ENCODE peak calls at places on chromosomes 6 and 20, in six cellular contexts. G, B, Z, X, E and T are unnamed samples.

GRCh38 chr6:4023240-4023639 is 55.7 kb downstream of the FAM217A start:
- DNase-seq in Z (no peak), E (no peak), X (no peak), G (no peak), B (no peak), T (no peak)

GRCh38 chr6:30006170-30007131 is 54.6 kb upstream of the POLR1H start:
- DNase-seq in X (no peak), Z (peak), B (no peak), G (peak), E (no peak), T (peak)

GRCh38 chr6:170229851-170230519 is 60.9 kb downstream of the DLL1 start:
- DNase-seq in X (no peak), B (no peak), G (no peak), E (no peak), Z (no peak), T (no peak)

GRCh38 chr6:37027036-37027720 is 21.7 kb downstream of the FGD2 start:
- DNase-seq in B (no peak), X (no peak), Z (peak), E (peak), G (no peak), T (no peak)

GRCh38 chr20:18091624-18092023 is 33.9 kb upstream of the OVOL2 start:
- DNase-seq in B (no peak), E (no peak), X (no peak), Z (no peak), G (no peak), T (peak)

GRCh38 chr6:2387445-2387844 is 142.0 kb upstream of the GMDS start:
- DNase-seq in E (no peak), B (no peak), Z (no peak), G (no peak), X (no peak), T (no peak)

GRCh38 chr6:111663692-111664564 is 58.2 kb upstream of the TRAF3IP2 start:
- DNase-seq in Z (peak), B (peak), X (no peak), G (no peak), E (no peak), T (no peak)

GRCh38 chr20:57746832-57747404 is 37.1 kb upstream of the PMEPA1 start:
- DNase-seq in E (no peak), X (no peak), G (no peak), B (no peak), Z (no peak), T (no peak)

GRCh38 chr6:25306379-25306778 is 27.2 kb downstream of the CARMIL1 start:
- DNase-seq in X (no peak), E (no peak), G (no peak), B (no peak), Z (no peak), T (no peak)

GRCh38 chr6:1395941-1396908 is 6.8 kb downstream of the FOXF2 start:
- DNase-seq in Z (no peak), G (no peak), E (no peak), B (no peak), X (no peak), T (no peak)

GRCh38 chr6:69422474-69422873 is 374.3 kb downstream of the LMBRD1 start:
- DNase-seq in B (peak), X (no peak), G (no peak), E (no peak), Z (no peak), T (no peak)

GRCh38 chr6:3987576-3987975 is 91.4 kb downstream of the FAM217A start:
- DNase-seq in E (no peak), G (no peak), B (no peak), X (no peak), Z (no peak), T (no peak)

GRCh38 chr20:46401478-46401860 is 4.9 kb downstream of the ELMO2 start:
- DNase-seq in X (no peak), Z (no peak), B (no peak), G (no peak), E (no peak), T (no peak)

GRCh38 chr20:20000223-20000968 is 16.8 kb upstream of the NAA20 start:
- DNase-seq in B (no peak), Z (no peak), G (no peak), X (no peak), E (no peak), T (no peak)

GRCh38 chr20:17023811-17024210 is 203.0 kb upstream of the PCSK2 start:
- DNase-seq in Z (peak), B (no peak), X (no peak), E (no peak), G (no peak), T (no peak)

GRCh38 chr6:68169922-68170321 is 465.2 kb upstream of the ADGRB3 start:
- DNase-seq in E (no peak), X (no peak), B (no peak), G (no peak), Z (no peak), T (no peak)

GRCh38 chr6:135657207-135657606 is 159.7 kb upstream of the AHI1 start:
- DNase-seq in E (no peak), B (no peak), X (no peak), Z (peak), G (no peak), T (no peak)

GRCh38 chr6:161973064-161973463 is 699.2 kb upstream of the AGPAT4 start:
- DNase-seq in Z (no peak), E (no peak), B (no peak), X (no peak), G (no peak), T (no peak)

GRCh38 chr20:62816879-62817873 is at the start of gene COL9A3:
- DNase-seq in B (no peak), E (no peak), G (no peak), Z (no peak), X (no peak), T (no peak)

GRCh38 chr6:117482240-117483003 is at the start of gene DCBLD1:
- DNase-seq in Z (peak), E (peak), G (peak), X (peak), B (peak), T (peak)

GRCh38 chr20:56629464-56630085 is 469 bp downstream of the TFAP2C start:
- DNase-seq in G (no peak), Z (no peak), X (no peak), E (no peak), B (no peak), T (no peak)

GRCh38 chr6:12369781-12370262 is 79.7 kb downstream of the EDN1 start:
- DNase-seq in E (no peak), G (no peak), B (no peak), X (no peak), Z (peak), T (no peak)

GRCh38 chr20:23011008-23011721 is 23.9 kb upstream of the SSTR4 start:
- DNase-seq in B (no peak), X (no peak), Z (no peak), E (no peak), G (no peak), T (no peak)

GRCh38 chr20:37471741-37472235 is 49.3 kb upstream of the NNAT start:
- DNase-seq in Z (no peak), G (no peak), X (no peak), B (no peak), E (no peak), T (no peak)

GRCh38 chr20:47805951-47806350 is 20.7 kb upstream of the SULF2 start:
- DNase-seq in Z (no peak), E (no peak), B (no peak), X (no peak), G (no peak), T (no peak)

GRCh38 chr20:59525500-59526241 is 78.7 kb upstream of the PHACTR3 start:
- DNase-seq in G (peak), B (peak), E (peak), Z (no peak), X (no peak), T (peak)

GRCh38 chr20:44309763-44310663 is 989 bp downstream of the FITM2 start:
- DNase-seq in Z (no peak), E (peak), G (peak), X (no peak), B (no peak), T (peak)

GRCh38 chr20:4304601-4305000 is 289.2 kb upstream of the RNF24 start:
- DNase-seq in X (no peak), B (no peak), E (no peak), G (no peak), Z (no peak), T (no peak)

GRCh38 chr6:148304976-148305375 is 37.7 kb upstream of the SASH1 start:
- DNase-seq in B (no peak), E (no peak), G (no peak), X (no peak), Z (no peak), T (no peak)

GRCh38 chr6:80605165-80605989 is 498.9 kb downstream of the BCKDHB start:
- DNase-seq in Z (no peak), G (no peak), X (no peak), E (peak), B (no peak), T (no peak)

DNA sequence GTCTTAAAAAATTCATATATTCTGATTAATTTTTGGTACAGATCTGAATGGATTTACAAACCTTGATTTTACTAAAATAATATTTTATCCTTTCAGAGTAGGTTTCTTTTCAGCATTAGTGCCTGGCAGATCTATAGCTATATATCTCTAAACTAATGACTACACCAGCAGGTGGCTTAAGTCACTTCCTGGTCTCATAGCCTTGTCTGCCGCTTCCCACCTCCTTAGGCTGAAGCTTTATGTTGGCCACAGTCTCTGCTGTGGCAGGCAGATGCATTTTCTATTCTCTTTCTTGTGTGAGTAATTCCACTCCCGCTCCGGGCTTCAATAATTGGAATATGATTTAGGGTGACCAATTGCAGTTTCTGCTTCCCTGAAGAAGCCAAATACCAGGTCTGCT is 226.8 kb upstream of the HS3ST5 start:
- DNase-seq in X (no peak), Z (no peak), E (no peak), B (no peak), G (no peak), T (no peak)
- H3K4me3 ChIP-seq in X (no peak), Z (no peak), E (no peak), B (no peak), G (no peak), T (no peak)

DNA sequence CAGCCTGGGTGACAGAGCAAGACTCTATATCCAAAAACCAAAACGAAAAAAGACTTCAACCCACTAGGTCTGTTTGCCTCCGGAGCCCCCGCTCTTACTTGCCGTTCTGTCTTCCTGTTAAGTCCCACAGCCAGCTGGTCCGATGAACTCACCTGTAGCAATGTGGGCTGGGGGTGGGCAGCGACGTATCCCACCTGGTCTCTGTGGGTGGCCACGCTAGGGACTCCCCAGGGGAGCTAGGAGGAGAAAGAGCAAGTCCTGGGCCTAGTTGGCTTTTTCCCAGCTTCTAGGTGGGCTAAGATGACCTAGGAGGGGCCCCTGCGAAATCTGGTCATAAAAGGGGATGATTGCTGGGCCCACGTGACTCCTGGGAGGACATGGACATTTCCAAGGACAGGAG is 166.0 kb upstream of the KCNG1 start:
- DNase-seq in X (no peak), B (no peak), G (no peak), Z (no peak), E (no peak), T (no peak)
- H3K4me3 ChIP-seq in X (no peak), B (no peak), G (no peak), Z (no peak), E (no peak), T (no peak)

GRCh38 chr20:63968928-63969760 is 586 bp downstream of the ZNF512B start:
- DNase-seq in G (peak), E (no peak), X (no peak), B (no peak), Z (no peak), T (no peak)
- H3K4me3 ChIP-seq in G (peak), E (peak), X (peak), B (peak), Z (peak), T (peak)

DNA sequence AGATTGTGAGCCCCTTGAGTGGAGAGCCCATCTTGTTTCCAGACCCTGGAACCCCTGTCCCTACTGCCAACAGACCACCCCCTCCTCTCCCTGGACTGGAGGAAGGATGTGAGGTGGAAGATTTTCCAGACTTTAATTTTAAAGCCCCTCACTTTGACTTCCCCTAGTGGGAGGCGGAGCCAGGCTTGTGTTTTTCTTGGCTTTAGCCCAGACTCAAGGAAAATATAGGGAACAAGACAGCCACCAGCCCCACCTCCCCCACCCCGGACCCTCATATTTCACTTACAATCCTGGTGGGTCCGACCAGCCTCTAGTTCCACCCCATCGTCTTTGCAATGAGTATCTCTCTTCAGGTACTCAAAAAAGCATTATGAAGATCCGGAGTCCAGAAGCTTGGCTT is 40.8 kb downstream of the NCR2 start:
- DNase-seq in Z (no peak), X (no peak), B (no peak), G (no peak), E (no peak), T (no peak)
- H3K4me3 ChIP-seq in Z (no peak), X (no peak), B (no peak), G (no peak), E (no peak), T (no peak)

DNA sequence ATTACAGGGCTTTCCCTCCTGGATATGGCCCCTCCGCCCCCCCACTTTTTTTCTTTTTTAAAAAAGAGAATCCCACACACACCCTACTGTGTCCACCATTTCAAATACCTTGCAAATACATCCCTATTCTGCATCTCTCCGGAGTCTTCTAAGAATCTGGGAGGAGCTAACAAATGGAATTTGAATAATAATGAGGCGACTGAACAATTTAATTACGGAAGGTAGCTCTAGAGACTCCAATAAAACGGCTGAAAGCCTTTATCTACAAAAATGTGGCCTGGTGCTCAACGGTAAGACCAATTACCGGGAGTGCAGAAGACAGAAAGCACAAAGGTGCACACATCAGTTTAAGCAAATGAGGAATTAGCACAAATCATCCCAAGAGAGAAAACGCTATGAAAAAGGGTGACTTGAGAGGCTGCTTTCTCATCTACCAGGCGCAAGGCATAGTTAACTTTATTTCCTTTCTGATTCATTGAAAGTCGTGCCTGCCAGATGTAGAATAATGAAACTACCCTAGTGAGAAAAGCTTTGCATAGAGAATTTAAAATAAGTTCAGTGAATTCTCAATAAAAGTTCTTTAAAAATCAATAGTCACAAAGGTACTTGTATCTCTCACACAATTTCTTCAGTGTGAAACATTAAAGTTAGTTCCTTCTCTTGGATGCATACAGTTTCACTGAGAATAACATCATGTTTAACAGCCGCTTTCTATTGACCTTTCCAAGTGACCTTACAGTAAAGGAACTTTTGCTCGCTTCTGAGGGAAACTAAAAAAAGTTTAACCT is 1.6 kb downstream of the RRAGD start:
- DNase-seq in X (no peak), B (no peak), Z (no peak), G (no peak), E (no peak), T (no peak)
- H3K4me3 ChIP-seq in X (peak), B (peak), Z (peak), G (no peak), E (peak), T (peak)

GRCh38 chr6:56244528-56245253 is 2.7 kb downstream of the COL21A1 start:
- DNase-seq in X (no peak), Z (no peak), E (peak), B (no peak), G (no peak), T (no peak)

GRCh38 chr6:56245903-56246351 is 1.5 kb downstream of the COL21A1 start:
- DNase-seq in E (no peak), Z (no peak), G (no peak), B (no peak), X (no peak), T (no peak)

GRCh38 chr6:56246544-56246940 is 838 bp downstream of the COL21A1 start:
- DNase-seq in X (no peak), G (no peak), Z (no peak), E (no peak), B (no peak), T (no peak)

GRCh38 chr6:56247654-56248122 is 308 bp upstream of the COL21A1 start:
- DNase-seq in X (no peak), B (no peak), G (no peak), E (no peak), Z (no peak), T (no peak)

GRCh38 chr6:56246941-56247653 is at the start of gene COL21A1:
- DNase-seq in Z (peak), G (peak), E (no peak), X (no peak), B (no peak), T (peak)
- H3K4me3 ChIP-seq in Z (peak), G (peak), E (peak), X (no peak), B (peak), T (peak)

GRCh38 chr6:98834060-98835031 is at the start of gene POU3F2:
- DNase-seq in B (peak), X (peak), E (peak), Z (peak), G (peak), T (peak)

GRCh38 chr6:98831057-98832031 is 3.0 kb upstream of the POU3F2 start:
- DNase-seq in E (no peak), X (no peak), B (no peak), G (no peak), Z (no peak), T (no peak)

GRCh38 chr6:98833101-98834059 is 994 bp upstream of the POU3F2 start:
- DNase-seq in Z (peak), E (no peak), B (no peak), X (no peak), G (no peak), T (no peak)

GRCh38 chr6:98835149-98836024 is 1.0 kb downstream of the POU3F2 start:
- DNase-seq in G (no peak), B (no peak), X (no peak), Z (no peak), E (no peak), T (no peak)

DNA sequence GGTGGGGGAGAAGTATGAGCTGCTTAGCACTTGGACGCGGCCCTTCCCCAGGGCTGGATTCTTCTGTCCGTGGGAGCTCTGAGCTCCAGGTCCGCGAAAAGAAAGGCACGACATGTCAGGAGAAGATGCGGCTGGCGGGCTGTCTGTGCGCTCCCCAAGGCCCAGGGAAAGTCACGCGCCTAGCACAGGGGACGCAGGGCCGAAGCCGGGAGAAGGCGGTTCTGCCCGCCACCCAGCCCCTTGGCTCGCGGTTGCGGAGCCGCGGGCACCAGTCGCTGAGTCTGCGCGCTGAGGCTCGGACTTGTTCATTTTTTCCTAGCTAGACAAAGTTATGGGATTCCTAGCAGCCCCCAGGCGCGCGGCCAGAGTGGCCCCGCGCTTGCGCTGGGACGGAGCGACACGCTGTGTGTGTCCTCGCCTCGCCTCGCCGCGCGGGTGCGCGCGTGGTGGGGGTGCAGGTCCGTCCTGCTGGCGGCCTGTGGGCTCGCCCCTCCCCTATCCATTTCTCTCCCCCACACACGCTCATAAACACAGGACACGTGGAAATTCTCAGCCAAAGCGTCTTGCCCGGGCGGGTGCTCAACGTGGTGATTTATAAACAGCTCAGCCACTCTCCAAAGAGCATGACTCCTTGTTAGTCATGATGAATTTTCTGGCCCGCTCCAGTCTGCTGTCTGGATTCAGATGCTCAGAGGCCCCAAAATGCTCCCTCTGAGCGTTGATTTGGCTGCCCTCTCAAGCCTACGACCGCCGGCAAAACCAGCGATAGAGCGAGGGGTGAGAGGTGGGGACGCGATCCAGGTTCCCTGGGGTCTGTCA is 1.9 kb upstream of the POU3F2 start:
- DNase-seq in G (no peak), X (no peak), E (peak), Z (no peak), B (no peak), T (no peak)
- H3K4me3 ChIP-seq in G (no peak), X (peak), E (peak), Z (peak), B (peak), T (no peak)